ENCODE peak calls at places on chromosomes 2 and 18, in four cellular contexts. Q, N, X and R are unnamed samples.

GRCh38 chr2:133598769-133599168 is 30.5 kb upstream of the NCKAP5 start:
- DNase-seq in X (no peak), Q (no peak), N (no peak), R (no peak)

GRCh38 chr2:65070172-65070830 is 14.1 kb downstream of the CEP68 start:
- DNase-seq in N (peak), X (no peak), Q (no peak), R (no peak)

GRCh38 chr2:70820499-70820898 is at the start of gene CLEC4F:
- DNase-seq in N (no peak), Q (no peak), X (no peak), R (no peak)

GRCh38 chr18:22999212-22999611 is 66.1 kb downstream of the RBBP8 start:
- DNase-seq in N (no peak), X (no peak), Q (no peak), R (no peak)

GRCh38 chr2:233565685-233566140 is 869 bp downstream of the USP40 start:
- DNase-seq in X (no peak), Q (no peak), N (no peak), R (no peak)

GRCh38 chr2:46827274-46827930 is 88.2 kb downstream of the MCFD2 start:
- DNase-seq in Q (no peak), N (no peak), X (no peak), R (no peak)

GRCh38 chr2:28578768-28579167 is 82.9 kb downstream of the PLB1 start:
- DNase-seq in Q (no peak), N (no peak), X (no peak), R (no peak)

GRCh38 chr2:101341901-101342624 is 33.6 kb upstream of the RNF149 start:
- DNase-seq in N (peak), Q (peak), X (no peak), R (peak)

GRCh38 chr2:15920696-15921095 is 19.7 kb upstream of the MYCN start:
- DNase-seq in Q (no peak), N (no peak), X (no peak), R (no peak)

GRCh38 chr18:69353023-69353422 is 47.7 kb upstream of the DOK6 start:
- DNase-seq in X (no peak), N (peak), Q (no peak), R (no peak)

GRCh38 chr2:74553892-74554820 is at the start of the genes DOK1 and LOXL3:
- DNase-seq in N (peak), X (no peak), Q (peak), R (peak)

GRCh38 chr2:7748717-7749415 is 831.7 kb downstream of the RNF144A start:
- DNase-seq in N (no peak), Q (no peak), X (no peak), R (no peak)

GRCh38 chr2:182642328-182642727 is 73.7 kb upstream of the DNAJC10 start:
- DNase-seq in X (peak), Q (peak), N (peak), R (peak)

DNA sequence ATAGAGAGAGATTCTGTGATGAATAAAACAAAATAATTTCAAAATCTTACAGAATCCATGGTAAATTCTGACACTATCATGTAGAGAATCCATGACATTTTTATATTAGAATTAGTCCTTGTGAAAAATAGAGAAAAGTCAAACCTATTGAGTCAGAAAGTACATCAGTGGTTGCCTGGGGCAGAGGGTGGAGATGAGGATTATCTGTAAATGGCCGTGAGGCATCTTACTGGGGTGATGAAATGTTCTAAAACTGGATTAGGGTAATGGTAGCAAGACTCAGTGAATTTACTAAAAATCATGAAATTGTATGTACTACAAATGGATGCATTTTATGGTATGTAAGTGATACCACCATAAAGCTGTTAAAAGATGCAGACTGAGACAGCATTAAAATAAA is 323.1 kb downstream of the SLC8A1 start:
- DNase-seq in X (no peak), Q (no peak), N (no peak), R (no peak)
- TF ChIP-seq BHLHE40 in X (no peak), Q (no peak), N (no peak), R (no peak)

DNA sequence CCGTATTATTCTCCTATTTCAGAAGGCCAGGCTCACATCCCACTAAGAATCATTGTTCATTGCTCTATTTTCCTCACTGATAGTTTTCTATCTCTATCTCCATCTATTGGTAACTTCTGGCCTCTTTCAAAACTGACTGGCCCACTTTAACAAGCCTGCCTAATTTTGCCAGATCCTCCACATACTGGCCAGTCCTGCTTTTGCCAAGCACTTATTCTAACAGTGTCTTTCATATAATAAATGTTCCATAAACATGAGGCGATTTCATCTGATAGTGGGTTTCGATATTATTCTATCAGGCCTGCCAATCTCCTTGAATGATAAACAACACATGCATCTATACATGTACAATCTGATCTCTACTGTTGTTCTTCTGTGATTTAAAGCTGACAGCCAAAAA is 125.9 kb upstream of the KCNH7 start:
- DNase-seq in X (no peak), Q (no peak), N (no peak), R (no peak)
- TF ChIP-seq FOXK2 in X (no peak), Q (no peak), N (no peak), R (no peak)

DNA sequence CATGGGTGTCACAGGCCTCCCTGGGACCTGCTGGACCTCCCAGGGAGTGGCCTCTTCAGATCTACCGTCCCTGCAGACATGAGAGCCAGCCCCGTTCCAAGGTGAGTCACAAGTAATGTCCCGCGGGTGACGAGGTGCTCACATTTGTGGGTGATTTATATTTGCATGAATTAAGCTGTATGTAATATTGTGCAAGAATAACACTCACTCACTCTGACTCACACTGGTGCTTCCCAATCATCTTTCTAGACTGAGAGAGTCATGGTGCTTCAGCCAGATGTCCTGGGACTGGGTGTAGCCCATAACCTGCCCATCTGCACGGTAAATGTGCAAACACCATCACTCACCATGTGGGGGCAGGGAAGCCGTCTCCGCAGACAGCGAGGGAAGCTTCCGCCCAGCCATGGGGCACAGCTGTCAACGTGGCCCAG is 347.5 kb upstream of the SALL3 start:
- DNase-seq in Q (no peak), N (no peak), X (no peak), R (no peak)
- TF ChIP-seq BHLHE40 in Q (no peak), N (no peak), X (no peak), R (no peak)

GRCh38 chr18:3985664-3986063 is 469.4 kb downstream of the DLGAP1 start:
- DNase-seq in Q (no peak), N (no peak), X (no peak), R (no peak)
- TF ChIP-seq FOXK2 in Q (no peak), N (no peak), X (no peak), R (no peak)

GRCh38 chr2:103355287-103355686 is 593.5 kb downstream of the TMEM182 start:
- DNase-seq in N (no peak), Q (no peak), X (no peak), R (no peak)

DNA sequence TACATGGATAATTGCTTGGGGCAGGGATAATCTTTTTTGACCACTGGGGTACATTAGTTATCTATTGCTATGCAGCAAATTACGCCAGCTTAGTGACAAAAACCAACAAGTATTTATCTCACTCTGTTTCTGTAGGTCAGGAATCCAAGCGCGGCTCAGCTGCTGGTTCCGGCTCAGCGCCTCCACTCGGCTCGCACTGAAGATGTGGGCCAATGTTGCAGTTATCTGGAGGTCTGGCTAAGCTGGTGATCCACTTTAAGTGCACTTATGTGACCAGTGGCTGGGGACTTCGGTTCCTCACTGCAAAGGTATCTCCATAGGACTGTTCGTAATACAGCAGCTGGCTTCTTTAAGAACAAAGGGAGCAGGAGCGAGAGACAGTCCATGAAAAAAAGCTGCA is 591.9 kb downstream of the TMEM182 start:
- DNase-seq in N (no peak), Q (no peak), X (no peak), R (no peak)
- TF ChIP-seq BHLHE40 in N (no peak), Q (no peak), X (no peak), R (no peak)